ENCODE peak calls at places on chromosomes 11 and 22, in nine cellular contexts. R is brain pericyte; C is CD8-positive, alpha-beta memory T cell; E is right cardiac atrium; B is HFF-Myc; G is adrenal gland; H is mesenchymal stem cell; P is islet precursor cell; U is fibroblast of the conjunctiva. F is an unnamed sample.

GRCh38 chr22:41876275-41876674 is 38.6 kb downstream of the SHISA8 start:
- DNase-seq in R (no peak), P (no peak), G (no peak), B (no peak), C (no peak), U (no peak), E (no peak), H (no peak), F (no peak)

GRCh38 chr11:48088682-48089050 is 108.3 kb downstream of the PTPRJ start:
- DNase-seq in B (no peak), E (no peak), P (no peak), R (peak), G (no peak), C (no peak), U (no peak), H (no peak), F (peak)

GRCh38 chr11:116364357-116364756 is 408.4 kb downstream of the BUD13 start:
- DNase-seq in C (no peak), P (no peak), R (no peak), H (no peak), B (no peak), E (no peak), U (no peak), G (no peak), F (no peak)

GRCh38 chr11:69961738-69962137 is 116.4 kb upstream of the ANO1 start:
- DNase-seq in H (no peak), R (no peak), C (no peak), B (no peak), E (no peak), G (no peak), P (no peak), U (no peak), F (no peak)

GRCh38 chr11:73983764-73984543 is 1.3 kb upstream of the UCP2 start:
- DNase-seq in C (no peak), P (peak), R (no peak), G (no peak), B (no peak), U (no peak), H (no peak), E (no peak), F (peak)

GRCh38 chr11:64447717-64448598 is 89.0 kb downstream of the RPS6KA4 start:
- DNase-seq in C (no peak), B (no peak), U (no peak), R (no peak), G (peak), H (peak), E (peak), P (peak), F (no peak)

GRCh38 chr22:21980547-21980946 is 2.0 kb downstream of the TOP3B start:
- DNase-seq in E (no peak), H (no peak), R (no peak), B (no peak), P (peak), U (no peak), C (no peak), G (no peak), F (no peak)

GRCh38 chr11:68146010-68146540 is 24.9 kb upstream of the CHKA start:
- DNase-seq in P (no peak), R (no peak), U (no peak), H (no peak), E (peak), G (peak), B (no peak), C (no peak), F (peak)

GRCh38 chr22:46613606-46613997 is 6.6 kb upstream of the GRAMD4 start:
- DNase-seq in B (no peak), P (no peak), C (no peak), G (no peak), U (peak), E (peak), R (no peak), H (peak), F (no peak)

GRCh38 chr11:120136356-120136755 is 1.6 kb downstream of the TRIM29 start:
- DNase-seq in E (no peak), C (no peak), H (no peak), G (no peak), U (no peak), B (no peak), P (peak), R (no peak), F (no peak)

GRCh38 chr11:14768789-14769188 is 123.2 kb downstream of the CYP2R1 start:
- DNase-seq in E (no peak), G (no peak), U (no peak), R (no peak), C (no peak), H (no peak), P (no peak), B (no peak), F (no peak)

GRCh38 chr22:32858957-32859356 is 57.5 kb downstream of the TIMP3 start:
- DNase-seq in G (no peak), H (peak), U (no peak), E (no peak), C (no peak), P (no peak), R (no peak), B (no peak), F (no peak)

GRCh38 chr11:13094930-13095687 is 86.0 kb downstream of the RASSF10 start:
- DNase-seq in U (no peak), R (no peak), B (no peak), C (no peak), H (no peak), E (no peak), G (no peak), P (peak), F (no peak)

GRCh38 chr11:10793470-10794255 is 15.1 kb downstream of the EIF4G2 start:
- DNase-seq in P (no peak), B (no peak), G (no peak), C (no peak), U (no peak), H (no peak), R (no peak), E (no peak), F (no peak)

GRCh38 chr11:108897071-108897481 is 232.2 kb downstream of the DDX10 start:
- DNase-seq in G (no peak), R (no peak), H (no peak), E (no peak), P (peak), C (no peak), U (no peak), B (no peak), F (no peak)

GRCh38 chr11:31995525-31996123 is 95.2 kb upstream of the RCN1 start:
- DNase-seq in G (peak), U (no peak), H (peak), C (peak), B (no peak), R (no peak), E (no peak), P (no peak), F (no peak)

GRCh38 chr11:95671768-95672167 is 117.8 kb downstream of the FAM76B start:
- DNase-seq in C (no peak), E (no peak), G (no peak), R (no peak), B (peak), P (no peak), H (peak), U (peak), F (no peak)

GRCh38 chr11:6943131-6943530 is 16.9 kb downstream of the ZNF215 start:
- DNase-seq in B (no peak), E (no peak), R (no peak), H (no peak), G (no peak), U (no peak), C (no peak), P (no peak), F (no peak)

GRCh38 chr22:22682807-22683667 is 38.6 kb downstream of the GGTLC2 start:
- DNase-seq in H (no peak), P (no peak), R (no peak), C (no peak), B (no peak), U (no peak), G (no peak), E (no peak), F (no peak)

GRCh38 chr11:31720225-31720624 is 90.9 kb downstream of the PAX6 start:
- DNase-seq in U (no peak), G (no peak), E (no peak), C (no peak), P (no peak), R (no peak), H (no peak), B (no peak), F (peak)